ENCODE peak calls at places on chromosomes 4 and X, in six cellular contexts. C is fibroblast of villous mesenchyme; Y is KBM-7; L is mammary epithelial cell; I is GM04503; M is effector memory CD4-positive, alpha-beta T cell. N is an unnamed sample.
A peak's percentile ranks its signal among the peaks of the same experiment; 100 is the strongest.

GRCh38 chr4:95215991-95216605 is 332.7 kb downstream of the UNC5C start:
- DNase-seq in C (peak; percentile 45), Y (no peak), L (no peak), I (no peak), M (no peak), N (peak; percentile 31)

GRCh38 chr4:73653695-73654106 is 33.5 kb upstream of the RASSF6 start:
- DNase-seq in C (peak; percentile 62), Y (peak; percentile 85), L (peak; percentile 60), I (no peak), M (no peak), N (peak; percentile 50)

GRCh38 chr4:88630756-88631155 is 38.5 kb downstream of the HERC3 start:
- DNase-seq in C (peak; percentile 63), Y (no peak), L (peak; percentile 61), I (no peak), M (no peak), N (peak; percentile 52)

GRCh38 chrX:51931761-51932160 is 38.3 kb downstream of the MAGED1 start:
- DNase-seq in C (no peak), Y (no peak), L (no peak), I (peak; percentile 2), M (no peak), N (peak; percentile 22)

GRCh38 chr4:75714681-75715080 is 9.7 kb upstream of the USO1 start:
- DNase-seq in C (no peak), Y (no peak), L (no peak), I (no peak), M (no peak), N (no peak)

GRCh38 chrX:45557390-45557789 is 356.7 kb upstream of the DIPK2B start:
- DNase-seq in C (peak; percentile 3), Y (no peak), L (peak; percentile 25), I (no peak), M (no peak), N (no peak)

GRCh38 chrX:50448565-50448964 is 22.1 kb downstream of the DGKK start:
- DNase-seq in C (no peak), Y (peak; percentile 57), L (peak; percentile 78), I (no peak), M (no peak), N (no peak)

GRCh38 chr4:36786519-36786918 is 458.0 kb upstream of the NWD2 start:
- DNase-seq in C (no peak), Y (no peak), L (no peak), I (no peak), M (no peak), N (no peak)

GRCh38 chrX:65706041-65706828 is 38.8 kb downstream of the MSN start:
- DNase-seq in C (peak; percentile 62), Y (no peak), L (peak; percentile 83), I (no peak), M (peak; percentile 45), N (no peak)

GRCh38 chr4:41692717-41693345 is 55.7 kb downstream of the PHOX2B start:
- DNase-seq in C (peak; percentile 61), Y (peak; percentile 67), L (peak; percentile 40), I (no peak), M (no peak), N (peak; percentile 27)

GRCh38 chrX:40952855-40953254 is 132.4 kb upstream of the USP9X start:
- DNase-seq in C (peak; percentile 35), Y (peak; percentile 50), L (no peak), I (no peak), M (no peak), N (no peak)

GRCh38 chr4:140078366-140078765 is 75.6 kb downstream of the MAML3 start:
- DNase-seq in C (peak; percentile 74), Y (no peak), L (no peak), I (no peak), M (no peak), N (no peak)

GRCh38 chrX:119688856-119689455 is 4.0 kb downstream of the SEPTIN6 start:
- DNase-seq in C (no peak), Y (no peak), L (no peak), I (no peak), M (no peak), N (no peak)

GRCh38 chrX:16300831-16301230 is 133.6 kb downstream of the MAGEB17 start:
- DNase-seq in C (no peak), Y (no peak), L (no peak), I (no peak), M (no peak), N (no peak)

GRCh38 chr4:7390906-7391636 is 43.7 kb downstream of the PSAPL1 start:
- DNase-seq in C (no peak), Y (no peak), L (no peak), I (no peak), M (no peak), N (no peak)

GRCh38 chrX:39689374-39690104 is 408.2 kb downstream of the BCOR start:
- DNase-seq in C (no peak), Y (no peak), L (no peak), I (no peak), M (no peak), N (no peak)

GRCh38 chrX:153922932-153923857 is 2.9 kb downstream of the ARHGAP4 start:
- DNase-seq in C (peak; percentile 54), Y (no peak), L (peak; percentile 17), I (no peak), M (no peak), N (peak; percentile 55)

GRCh38 chrX:14409341-14409740 is 120.0 kb upstream of the GLRA2 start:
- DNase-seq in C (peak; percentile 21), Y (no peak), L (peak; percentile 70), I (no peak), M (no peak), N (peak; percentile 4)

GRCh38 chr4:140052050-140052449 is 101.9 kb downstream of the MAML3 start:
- DNase-seq in C (peak; percentile 54), Y (peak; percentile 47), L (peak; percentile 29), I (no peak), M (no peak), N (no peak)

GRCh38 chr4:164467493-164467892 is 286.4 kb upstream of the SMIM31 start:
- DNase-seq in C (no peak), Y (no peak), L (peak; percentile 56), I (no peak), M (no peak), N (no peak)

GRCh38 chr4:304987-305680 is at the start of gene ZNF732:
- DNase-seq in C (peak; percentile 86), Y (no peak), L (peak; percentile 89), I (no peak), M (no peak), N (peak; percentile 65)

GRCh38 chr4:6910340-6910959 is 824 bp downstream of the TBC1D14 start:
- DNase-seq in C (no peak), Y (peak; percentile 50), L (no peak), I (no peak), M (no peak), N (no peak)

GRCh38 chr4:153112071-153112460 is 92.2 kb upstream of the TRIM2 start:
- DNase-seq in C (no peak), Y (no peak), L (no peak), I (no peak), M (no peak), N (no peak)

GRCh38 chr4:140047017-140047640 is 106.9 kb downstream of the MAML3 start:
- DNase-seq in C (no peak), Y (no peak), L (no peak), I (no peak), M (no peak), N (no peak)